ENCODE peak calls at places on chromosomes 2 and 18, in seven cellular contexts. One of them, this sample, is unnamed.

GRCh38 chr2:217521820-217522219 is 481.0 kb downstream of the TNS1 start:
- DNase-seq in psoas muscle: no peak
- DNase-seq in EL: no peak
- DNase-seq in NCI-H1105: no peak
- DNase-seq in cardiac fibroblast: no peak
- DNase-seq in tibial artery: no peak
- DNase-seq in brain microvascular endothelial cell: no peak
- DNase-seq in this sample: no peak

GRCh38 chr2:46120792-46121565 is 176.2 kb upstream of the EPAS1 start:
- DNase-seq in psoas muscle: no peak
- DNase-seq in EL: no peak
- DNase-seq in NCI-H1105: no peak
- DNase-seq in cardiac fibroblast: no peak
- DNase-seq in tibial artery: no peak
- DNase-seq in brain microvascular endothelial cell: no peak
- DNase-seq in this sample: no peak

GRCh38 chr18:2513616-2514015 is 57.7 kb downstream of the METTL4 start:
- DNase-seq in psoas muscle: no peak
- DNase-seq in EL: no peak
- DNase-seq in NCI-H1105: no peak
- DNase-seq in cardiac fibroblast: no peak
- DNase-seq in tibial artery: no peak
- DNase-seq in brain microvascular endothelial cell: peak; percentile 6
- DNase-seq in this sample: no peak

GRCh38 chr2:214233164-214233563 is 177.7 kb upstream of the VWC2L start:
- DNase-seq in psoas muscle: no peak
- DNase-seq in EL: no peak
- DNase-seq in NCI-H1105: no peak
- DNase-seq in cardiac fibroblast: no peak
- DNase-seq in tibial artery: no peak
- DNase-seq in brain microvascular endothelial cell: no peak
- DNase-seq in this sample: no peak

GRCh38 chr18:9482790-9483189 is 7.5 kb downstream of the RALBP1 start:
- DNase-seq in psoas muscle: no peak
- DNase-seq in EL: no peak
- DNase-seq in NCI-H1105: no peak
- DNase-seq in cardiac fibroblast: no peak
- DNase-seq in tibial artery: no peak
- DNase-seq in brain microvascular endothelial cell: no peak
- DNase-seq in this sample: no peak

GRCh38 chr2:133346654-133347053 is 221.6 kb downstream of the NCKAP5 start:
- DNase-seq in psoas muscle: no peak
- DNase-seq in EL: peak; percentile 69
- DNase-seq in NCI-H1105: no peak
- DNase-seq in cardiac fibroblast: peak; percentile 4
- DNase-seq in tibial artery: no peak
- DNase-seq in brain microvascular endothelial cell: peak; percentile 61
- DNase-seq in this sample: no peak

GRCh38 chr2:99819766-99820165 is 322.6 kb downstream of the AFF3 start:
- DNase-seq in psoas muscle: no peak
- DNase-seq in EL: no peak
- DNase-seq in NCI-H1105: no peak
- DNase-seq in cardiac fibroblast: no peak
- DNase-seq in tibial artery: no peak
- DNase-seq in brain microvascular endothelial cell: no peak
- DNase-seq in this sample: no peak

GRCh38 chr2:42183775-42184174 is 14.6 kb downstream of the EML4 start:
- DNase-seq in psoas muscle: no peak
- DNase-seq in EL: no peak
- DNase-seq in NCI-H1105: no peak
- DNase-seq in cardiac fibroblast: no peak
- DNase-seq in tibial artery: no peak
- DNase-seq in brain microvascular endothelial cell: no peak
- DNase-seq in this sample: no peak

GRCh38 chr18:28995319-28995718 is 818.4 kb upstream of the CDH2 start:
- DNase-seq in psoas muscle: no peak
- DNase-seq in EL: no peak
- DNase-seq in NCI-H1105: no peak
- DNase-seq in cardiac fibroblast: no peak
- DNase-seq in tibial artery: no peak
- DNase-seq in brain microvascular endothelial cell: no peak
- DNase-seq in this sample: no peak

This sample was measured in caudate nucleus.